ENCODE peak calls at places on chromosomes 1 and 21, in six cellular contexts. U, F, H, G, Y and L are unnamed samples.

GRCh38 chr1:54362881-54363340 is 43.3 kb downstream of the SSBP3 start:
- DNase-seq in G (peak), H (peak), F (no peak), U (no peak), Y (no peak), L (no peak)

GRCh38 chr21:44299458-44300261 is at the start of gene PFKL:
- DNase-seq in U (peak), F (peak), G (peak), H (peak), Y (peak), L (peak)

GRCh38 chr21:44881586-44881939 is 8.1 kb upstream of the PTTG1IP start:
- DNase-seq in H (no peak), Y (no peak), U (no peak), F (no peak), G (no peak), L (no peak)

GRCh38 chr1:81406292-81406691 is 394.4 kb upstream of the ADGRL2 start:
- DNase-seq in F (no peak), H (no peak), Y (no peak), U (no peak), G (no peak), L (no peak)

GRCh38 chr1:201050515-201051277 is 27.2 kb upstream of the KIF21B start:
- DNase-seq in Y (no peak), G (no peak), U (no peak), H (peak), F (no peak), L (no peak)

GRCh38 chr1:9721606-9722377 is 70.3 kb downstream of the PIK3CD start:
- DNase-seq in G (peak), H (no peak), Y (peak), F (peak), U (peak), L (no peak)

GRCh38 chr1:119007672-119008482 is 19.7 kb upstream of the TBX15 start:
- DNase-seq in F (peak), G (peak), Y (peak), H (no peak), U (peak), L (no peak)

GRCh38 chr1:80529546-80529945 is 1271.2 kb upstream of the ADGRL2 start:
- DNase-seq in Y (no peak), H (no peak), G (no peak), U (no peak), F (no peak), L (no peak)

GRCh38 chr1:150150511-150151021 is 850 bp downstream of the PLEKHO1 start:
- DNase-seq in F (peak), Y (peak), H (no peak), G (peak), U (no peak), L (no peak)

GRCh38 chr1:9234223-9235122 is at the start of gene H6PD:
- DNase-seq in U (peak), H (peak), Y (peak), G (peak), F (peak), L (peak)

GRCh38 chr1:172383541-172383940 is 36.9 kb upstream of the C1orf105 start:
- DNase-seq in H (peak), Y (no peak), G (peak), U (no peak), F (peak), L (peak)

GRCh38 chr1:182625716-182626504 is 21.7 kb upstream of the RGS16 start:
- DNase-seq in U (no peak), G (no peak), F (peak), Y (no peak), H (no peak), L (peak)

GRCh38 chr21:16912075-16912474 is 600.8 kb upstream of the CXADR start:
- DNase-seq in Y (no peak), U (no peak), H (peak), F (no peak), G (no peak), L (peak)

GRCh38 chr21:32597205-32597604 is 11.9 kb upstream of the TCP10L start:
- DNase-seq in Y (no peak), G (peak), U (no peak), H (peak), F (no peak), L (peak)

GRCh38 chr1:37958690-37959089 is 11.8 kb upstream of the INPP5B start:
- DNase-seq in F (peak), G (peak), H (peak), Y (no peak), U (no peak), L (peak)

GRCh38 chr1:151265446-151266236 is 11.1 kb downstream of the PSMD4 start:
- DNase-seq in H (no peak), Y (no peak), U (no peak), G (no peak), F (no peak), L (no peak)

GRCh38 chr1:169525391-169525790 is 39.6 kb upstream of the SLC19A2 start:
- DNase-seq in H (no peak), U (no peak), G (no peak), Y (no peak), F (no peak), L (no peak)
- H2BK5ac ChIP-seq in H (no peak), U (no peak), G (no peak), Y (no peak), F (no peak), L (no peak)

GRCh38 chr1:31644560-31645273 is at the start of gene PEF1:
- DNase-seq in G (peak), F (peak), H (peak), U (peak), Y (peak), L (peak)
- H2BK5ac ChIP-seq in G (peak), F (peak), H (peak), U (peak), Y (peak), L (peak)

DNA sequence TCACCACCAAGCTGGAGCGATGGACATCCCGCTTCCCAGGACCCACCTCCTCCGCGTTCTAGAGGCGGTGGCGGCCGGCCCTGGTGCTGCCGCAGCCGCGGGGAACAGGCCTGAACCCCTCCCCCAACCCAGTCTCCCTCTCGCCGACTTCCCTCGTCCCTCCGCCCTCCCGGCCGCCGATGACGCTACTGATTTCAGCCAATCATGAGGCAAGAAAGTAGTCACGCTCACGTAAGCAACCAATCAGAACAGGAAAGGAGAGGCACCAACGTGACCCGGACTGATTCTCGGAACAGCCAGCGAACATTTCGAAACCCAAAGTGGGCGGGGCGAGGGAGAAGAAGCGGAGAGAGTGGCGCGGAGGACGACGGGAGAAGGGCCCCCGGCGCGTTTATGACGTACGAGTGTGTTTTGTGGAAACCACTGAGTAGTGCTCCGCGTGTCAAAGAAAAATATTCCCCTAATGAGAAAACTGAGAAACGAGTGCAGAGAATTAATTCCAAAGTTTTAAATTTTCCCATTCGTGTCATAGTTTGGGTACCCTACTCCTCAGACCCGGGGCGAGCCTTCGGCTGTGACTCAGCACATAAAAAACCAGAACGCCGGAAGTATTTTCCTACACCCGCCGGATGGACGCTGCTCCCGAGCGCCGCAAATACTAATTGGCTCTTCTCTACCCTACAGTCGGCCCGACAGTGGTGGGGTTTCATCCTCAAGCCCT is at the start of gene NRDC:
- DNase-seq in U (peak), H (peak), Y (peak), G (peak), F (peak), L (peak)
- H2BK5ac ChIP-seq in U (peak), H (peak), Y (peak), G (peak), F (peak), L (peak)

DNA sequence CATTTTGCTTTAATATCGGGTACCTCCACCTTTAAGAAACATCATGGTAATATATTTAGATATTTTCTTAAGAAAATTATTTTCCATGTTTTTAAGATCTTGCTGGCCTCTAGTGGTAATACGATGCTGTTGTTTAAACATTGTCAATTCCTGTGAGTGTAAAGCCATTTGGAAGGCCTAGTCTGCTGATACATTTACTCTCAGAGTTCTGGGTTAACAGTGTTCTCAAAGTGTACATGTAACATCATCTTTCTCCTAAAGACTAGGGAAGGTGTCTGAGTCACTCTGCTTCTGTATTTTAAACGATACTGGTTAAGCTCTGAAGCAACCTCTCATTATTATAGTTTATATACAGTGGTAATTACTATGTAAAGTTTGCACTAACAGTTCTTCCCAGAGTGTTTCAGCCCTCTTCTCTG is 189.1 kb downstream of the RASAL2 start:
- DNase-seq in F (peak), Y (no peak), U (no peak), H (peak), G (peak), L (peak)
- H2BK5ac ChIP-seq in F (no peak), Y (peak), U (no peak), H (peak), G (no peak), L (no peak)

GRCh38 chr1:161133220-161133740 is 813 bp upstream of the DEDD start:
- DNase-seq in G (peak), Y (no peak), H (peak), F (no peak), U (no peak), L (no peak)
- H2BK5ac ChIP-seq in G (no peak), Y (peak), H (peak), F (peak), U (peak), L (peak)